ENCODE peak calls at places on chromosomes 7 and 10, in six cellular contexts. T is astrocyte of the spinal cord, K is GM10248, A is psoas muscle, W is brain microvascular endothelial cell, G is H1. Z is an unnamed sample.

GRCh38 chr7:44383566-44383965 is 58.2 kb upstream of the CAMK2B start:
- DNase-seq in A (peak; percentile 65), G (no peak), W (peak; percentile 67), K (no peak), T (peak; percentile 82), Z (no peak)

GRCh38 chr10:43343126-43343525 is 28.3 kb upstream of the FXYD4 start:
- DNase-seq in T (no peak), W (no peak), A (no peak), K (no peak), G (no peak), Z (no peak)

GRCh38 chr10:13885238-13885990 is 298.6 kb downstream of the PRPF18 start:
- DNase-seq in G (no peak), K (no peak), T (no peak), A (no peak), W (no peak), Z (peak; percentile 16)

GRCh38 chr7:118006979-118007378 is 133.7 kb upstream of the CTTNBP2 start:
- DNase-seq in A (no peak), K (no peak), W (no peak), T (no peak), G (no peak), Z (no peak)

GRCh38 chr10:83680470-83680891 is 458.8 kb upstream of the GHITM start:
- DNase-seq in K (peak; percentile 78), G (no peak), W (no peak), A (no peak), T (no peak), Z (no peak)

GRCh38 chr10:99976886-99977391 is 32.8 kb downstream of the DNMBP start:
- DNase-seq in G (no peak), A (no peak), K (no peak), W (peak; percentile 85), T (peak; percentile 96), Z (no peak)

GRCh38 chr7:48292949-48293348 is 121.7 kb downstream of the ABCA13 start:
- DNase-seq in A (no peak), K (no peak), W (no peak), T (no peak), G (no peak), Z (no peak)

GRCh38 chr10:121580276-121581116 is 17.7 kb downstream of the FGFR2 start:
- DNase-seq in K (no peak), W (no peak), A (no peak), G (peak; percentile 79), T (no peak), Z (no peak)

GRCh38 chr7:158698657-158699195 is 5.9 kb downstream of the NCAPG2 start:
- DNase-seq in G (no peak), K (no peak), W (no peak), A (no peak), T (no peak), Z (no peak)

GRCh38 chr7:47104206-47104549 is 477.7 kb downstream of the TNS3 start:
- DNase-seq in W (no peak), G (no peak), T (no peak), A (no peak), K (no peak), Z (no peak)

GRCh38 chr7:47100148-47100547 is 481.8 kb downstream of the TNS3 start:
- DNase-seq in G (no peak), A (no peak), T (no peak), K (no peak), W (no peak), Z (no peak)

GRCh38 chr7:47102442-47102841 is 479.5 kb downstream of the TNS3 start:
- DNase-seq in A (no peak), G (no peak), T (no peak), K (no peak), W (no peak), Z (no peak)

GRCh38 chr7:47103498-47104205 is 478.3 kb downstream of the TNS3 start:
- DNase-seq in K (no peak), G (no peak), A (no peak), T (no peak), W (no peak), Z (no peak)

GRCh38 chr7:47100815-47101435 is 481.0 kb downstream of the TNS3 start:
- DNase-seq in T (peak; percentile 57), K (no peak), A (no peak), G (peak; percentile 27), W (peak; percentile 73), Z (peak; percentile 47)
- TF ChIP-seq CTCF in T (peak; percentile 71), K (no peak), A (no peak), G (peak; percentile 88), W (peak; percentile 85), Z (peak; percentile 65)

GRCh38 chr7:29243777-29244655 is 49.4 kb downstream of the CHN2 start:
- DNase-seq in G (peak; percentile 44), K (no peak), T (no peak), W (no peak), A (no peak), Z (no peak)
- TF ChIP-seq CTCF in G (peak; percentile 69), K (no peak), T (no peak), W (peak; percentile 11), A (no peak), Z (peak; percentile 20)

DNA sequence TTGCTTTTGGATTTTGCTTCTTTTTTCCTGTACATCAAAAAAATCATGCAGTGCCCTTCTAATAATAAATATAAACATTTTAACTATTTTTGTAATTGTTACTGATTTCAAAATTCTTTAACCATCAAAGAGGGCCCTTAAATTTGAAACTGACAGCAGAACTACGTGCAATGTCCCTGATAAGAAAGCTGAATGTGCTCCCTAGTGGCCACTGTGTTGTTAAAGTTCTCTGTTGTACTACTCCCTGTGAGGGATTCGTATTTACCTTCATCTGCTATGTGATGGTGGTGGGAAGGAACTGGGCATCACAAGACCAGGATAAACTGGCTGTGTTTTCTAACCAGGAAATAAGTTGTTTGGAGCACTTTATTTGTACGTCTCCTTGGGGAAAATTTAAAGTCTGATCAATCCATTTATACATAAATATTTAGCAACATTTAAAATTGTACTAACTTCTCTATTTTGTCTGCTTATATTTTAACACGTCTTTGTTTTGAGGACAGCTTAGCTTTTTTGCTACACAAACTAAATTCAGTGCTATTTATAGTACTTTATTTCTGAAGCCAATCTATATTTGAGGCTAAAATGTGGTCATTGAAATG is 322.4 kb downstream of the HGF start:
- DNase-seq in T (peak; percentile 70), W (peak; percentile 61), G (no peak), A (no peak), K (no peak), Z (no peak)
- TF ChIP-seq CTCF in T (peak; percentile 55), W (peak; percentile 72), G (no peak), A (peak; percentile 19), K (peak; percentile 6), Z (peak; percentile 72)

GRCh38 chr7:2804227-2804763 is 39.8 kb downstream of the GNA12 start:
- DNase-seq in T (no peak), K (no peak), A (no peak), G (no peak), W (no peak), Z (no peak)
- TF ChIP-seq CTCF in T (no peak), K (no peak), A (no peak), G (no peak), W (peak; percentile 15), Z (peak; percentile 22)

GRCh38 chr10:5305374-5305773 is 59.4 kb upstream of the UCN3 start:
- DNase-seq in W (no peak), G (no peak), K (no peak), A (no peak), T (peak; percentile 6), Z (no peak)
- TF ChIP-seq CTCF in W (no peak), G (no peak), K (no peak), A (no peak), T (peak; percentile 25), Z (no peak)

DNA sequence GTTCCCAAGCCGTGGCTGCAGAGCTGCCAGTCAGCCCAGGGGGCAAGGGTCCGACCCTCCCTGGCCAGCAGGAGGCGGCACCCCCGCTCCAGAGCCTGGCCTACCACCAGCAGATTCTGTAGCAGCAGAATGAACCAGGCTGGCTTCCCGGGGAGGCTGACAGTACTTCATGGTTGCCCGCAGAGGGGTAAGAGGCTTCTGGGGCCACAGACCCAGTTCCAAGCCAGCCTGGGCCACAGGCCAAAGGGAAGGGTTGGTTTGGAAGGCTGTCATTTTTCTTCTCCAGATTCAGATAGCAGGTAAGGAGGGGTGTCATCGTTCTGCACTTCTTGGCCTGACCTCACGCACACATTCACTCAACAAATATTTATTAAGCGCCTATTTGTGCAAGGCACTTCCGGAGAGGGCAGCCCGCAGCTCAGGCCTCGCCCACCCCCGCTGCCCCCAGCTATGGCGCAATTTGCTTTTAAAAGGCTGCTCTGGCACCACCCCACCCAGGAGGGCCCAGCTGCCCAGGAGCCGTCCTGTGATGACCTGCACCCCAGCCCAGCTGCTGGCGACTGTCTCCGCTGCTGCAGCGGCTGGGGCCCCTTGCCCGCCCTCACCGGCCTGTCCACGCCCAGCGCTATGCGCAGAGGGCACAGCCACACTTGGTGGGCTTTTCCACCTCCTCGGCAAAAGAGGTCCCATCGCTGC is 168.5 kb downstream of the LCOR start:
- DNase-seq in K (no peak), G (no peak), A (no peak), W (no peak), T (no peak), Z (no peak)
- TF ChIP-seq CTCF in K (no peak), G (peak; percentile 62), A (no peak), W (peak; percentile 19), T (no peak), Z (peak; percentile 23)

GRCh38 chr7:82015751-82016150 is 245.9 kb upstream of the HGF start:
- DNase-seq in G (no peak), A (no peak), T (no peak), K (no peak), W (no peak), Z (no peak)

GRCh38 chr7:82017334-82017943 is 247.6 kb upstream of the HGF start:
- DNase-seq in A (no peak), W (no peak), G (no peak), T (peak; percentile 44), K (no peak), Z (no peak)

GRCh38 chr7:82007315-82007714 is 237.5 kb upstream of the HGF start:
- DNase-seq in W (no peak), A (no peak), T (no peak), K (no peak), G (no peak), Z (no peak)

GRCh38 chr7:82010416-82010815 is 240.6 kb upstream of the HGF start:
- DNase-seq in A (no peak), W (no peak), G (no peak), K (no peak), T (no peak), Z (no peak)

DNA sequence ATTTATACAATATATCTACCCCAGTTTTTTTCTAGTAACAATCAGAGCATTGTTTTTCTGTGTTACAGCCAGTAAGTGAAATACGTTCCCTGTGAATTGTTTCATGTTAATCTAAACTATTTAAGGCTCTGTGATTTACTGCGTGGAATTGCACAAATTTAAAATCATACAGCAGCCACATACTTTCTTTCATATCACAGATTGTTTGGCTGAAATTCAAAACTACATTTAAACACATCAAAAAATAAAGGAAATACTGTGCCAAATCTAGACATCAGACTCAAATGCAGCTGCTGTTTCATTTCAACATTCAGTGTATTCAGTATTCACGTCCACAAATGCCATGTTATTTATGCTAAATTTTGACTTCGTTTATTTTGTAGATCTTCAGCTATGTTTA is 242.6 kb upstream of the HGF start:
- DNase-seq in W (no peak), A (no peak), K (no peak), G (no peak), T (no peak), Z (no peak)
- TF ChIP-seq CTCF in W (no peak), A (no peak), K (no peak), G (no peak), T (no peak), Z (no peak)